ENCODE peak calls at places on chromosomes 3 and 15, in ten cellular contexts. One of them, this sample, is unnamed.

GRCh38 chr3:103690536-103690935 is 1255.7 kb downstream of the ZPLD1 start:
- DNase-seq in astrocyte of the hippocampus: no peak
- DNase-seq in RWPE1: no peak
- DNase-seq in mesothelial cell of epicardium: no peak
- DNase-seq in AG08395: no peak
- DNase-seq in activated gamma-delta T cell treated with anti-CD3 and anti-CD28 coated beads, Interleukin-2, amount 50 U/mL, for 16 hours: no peak
- DNase-seq in uterus: no peak
- DNase-seq in astrocyte of the spinal cord: no peak
- DNase-seq in sciatic nerve: no peak
- DNase-seq in SW 1271: no peak
- DNase-seq in this sample: no peak

GRCh38 chr15:75531041-75531450 is 48.1 kb downstream of the PTPN9 start:
- DNase-seq in astrocyte of the hippocampus: peak
- DNase-seq in RWPE1: no peak
- DNase-seq in mesothelial cell of epicardium: no peak
- DNase-seq in AG08395: peak
- DNase-seq in activated gamma-delta T cell treated with anti-CD3 and anti-CD28 coated beads, Interleukin-2, amount 50 U/mL, for 16 hours: no peak
- DNase-seq in uterus: peak
- DNase-seq in astrocyte of the spinal cord: peak
- DNase-seq in sciatic nerve: peak
- DNase-seq in SW 1271: no peak
- DNase-seq in this sample: no peak

GRCh38 chr15:92082217-92082843 is 228.8 kb downstream of the SLCO3A1 start:
- DNase-seq in astrocyte of the hippocampus: peak
- DNase-seq in RWPE1: peak
- DNase-seq in mesothelial cell of epicardium: peak
- DNase-seq in AG08395: peak
- DNase-seq in activated gamma-delta T cell treated with anti-CD3 and anti-CD28 coated beads, Interleukin-2, amount 50 U/mL, for 16 hours: no peak
- DNase-seq in uterus: peak
- DNase-seq in astrocyte of the spinal cord: peak
- DNase-seq in sciatic nerve: peak
- DNase-seq in SW 1271: peak
- DNase-seq in this sample: peak

GRCh38 chr3:10411598-10412332 is 90.9 kb upstream of the SEC13 start:
- DNase-seq in astrocyte of the hippocampus: no peak
- DNase-seq in RWPE1: no peak
- DNase-seq in mesothelial cell of epicardium: no peak
- DNase-seq in AG08395: no peak
- DNase-seq in activated gamma-delta T cell treated with anti-CD3 and anti-CD28 coated beads, Interleukin-2, amount 50 U/mL, for 16 hours: no peak
- DNase-seq in uterus: no peak
- DNase-seq in astrocyte of the spinal cord: no peak
- DNase-seq in sciatic nerve: no peak
- DNase-seq in SW 1271: no peak
- DNase-seq in this sample: no peak

GRCh38 chr3:71109241-71109976 is 474.1 kb downstream of the FOXP1 start:
- DNase-seq in astrocyte of the hippocampus: peak
- DNase-seq in RWPE1: peak
- DNase-seq in mesothelial cell of epicardium: no peak
- DNase-seq in AG08395: peak
- DNase-seq in activated gamma-delta T cell treated with anti-CD3 and anti-CD28 coated beads, Interleukin-2, amount 50 U/mL, for 16 hours: no peak
- DNase-seq in uterus: no peak
- DNase-seq in astrocyte of the spinal cord: peak
- DNase-seq in sciatic nerve: no peak
- DNase-seq in SW 1271: peak
- DNase-seq in this sample: no peak

GRCh38 chr3:126259411-126260391 is 79.3 kb upstream of the ALDH1L1 start:
- DNase-seq in astrocyte of the hippocampus: peak
- DNase-seq in RWPE1: no peak
- DNase-seq in mesothelial cell of epicardium: no peak
- DNase-seq in AG08395: peak
- DNase-seq in activated gamma-delta T cell treated with anti-CD3 and anti-CD28 coated beads, Interleukin-2, amount 50 U/mL, for 16 hours: no peak
- DNase-seq in uterus: peak
- DNase-seq in astrocyte of the spinal cord: peak
- DNase-seq in sciatic nerve: peak
- DNase-seq in SW 1271: peak
- DNase-seq in this sample: no peak

GRCh38 chr3:153956621-153957020 is 164.6 kb upstream of the ARHGEF26 start:
- DNase-seq in astrocyte of the hippocampus: no peak
- DNase-seq in RWPE1: no peak
- DNase-seq in mesothelial cell of epicardium: no peak
- DNase-seq in AG08395: no peak
- DNase-seq in activated gamma-delta T cell treated with anti-CD3 and anti-CD28 coated beads, Interleukin-2, amount 50 U/mL, for 16 hours: no peak
- DNase-seq in uterus: no peak
- DNase-seq in astrocyte of the spinal cord: no peak
- DNase-seq in sciatic nerve: no peak
- DNase-seq in SW 1271: no peak
- DNase-seq in this sample: no peak

GRCh38 chr3:100833483-100833882 is 124.2 kb downstream of the TFG start:
- DNase-seq in astrocyte of the hippocampus: no peak
- DNase-seq in RWPE1: no peak
- DNase-seq in mesothelial cell of epicardium: no peak
- DNase-seq in AG08395: no peak
- DNase-seq in activated gamma-delta T cell treated with anti-CD3 and anti-CD28 coated beads, Interleukin-2, amount 50 U/mL, for 16 hours: no peak
- DNase-seq in uterus: no peak
- DNase-seq in astrocyte of the spinal cord: no peak
- DNase-seq in sciatic nerve: no peak
- DNase-seq in SW 1271: no peak
- DNase-seq in this sample: no peak

GRCh38 chr15:41823502-41823901 is 4.4 kb upstream of the JMJD7 start:
- DNase-seq in astrocyte of the hippocampus: no peak
- DNase-seq in RWPE1: no peak
- DNase-seq in mesothelial cell of epicardium: no peak
- DNase-seq in AG08395: no peak
- DNase-seq in activated gamma-delta T cell treated with anti-CD3 and anti-CD28 coated beads, Interleukin-2, amount 50 U/mL, for 16 hours: no peak
- DNase-seq in uterus: no peak
- DNase-seq in astrocyte of the spinal cord: no peak
- DNase-seq in sciatic nerve: no peak
- DNase-seq in SW 1271: no peak
- DNase-seq in this sample: no peak

GRCh38 chr15:72616491-72617210 is 37.8 kb upstream of the GOLGA6B start:
- DNase-seq in astrocyte of the hippocampus: peak
- DNase-seq in RWPE1: no peak
- DNase-seq in mesothelial cell of epicardium: no peak
- DNase-seq in AG08395: no peak
- DNase-seq in activated gamma-delta T cell treated with anti-CD3 and anti-CD28 coated beads, Interleukin-2, amount 50 U/mL, for 16 hours: no peak
- DNase-seq in uterus: no peak
- DNase-seq in astrocyte of the spinal cord: no peak
- DNase-seq in sciatic nerve: no peak
- DNase-seq in SW 1271: no peak
- DNase-seq in this sample: no peak

GRCh38 chr3:59709702-59710555 is 660.1 kb upstream of the CFAP20DC start:
- DNase-seq in astrocyte of the hippocampus: no peak
- DNase-seq in RWPE1: no peak
- DNase-seq in mesothelial cell of epicardium: no peak
- DNase-seq in AG08395: no peak
- DNase-seq in activated gamma-delta T cell treated with anti-CD3 and anti-CD28 coated beads, Interleukin-2, amount 50 U/mL, for 16 hours: no peak
- DNase-seq in uterus: no peak
- DNase-seq in astrocyte of the spinal cord: no peak
- DNase-seq in sciatic nerve: peak
- DNase-seq in SW 1271: no peak
- DNase-seq in this sample: no peak

GRCh38 chr15:44159492-44159891 is 35.6 kb downstream of the FRMD5 start:
- DNase-seq in astrocyte of the hippocampus: no peak
- DNase-seq in RWPE1: no peak
- DNase-seq in mesothelial cell of epicardium: no peak
- DNase-seq in AG08395: no peak
- DNase-seq in activated gamma-delta T cell treated with anti-CD3 and anti-CD28 coated beads, Interleukin-2, amount 50 U/mL, for 16 hours: no peak
- DNase-seq in uterus: no peak
- DNase-seq in astrocyte of the spinal cord: no peak
- DNase-seq in sciatic nerve: no peak
- DNase-seq in SW 1271: no peak
- DNase-seq in this sample: no peak

GRCh38 chr15:52228928-52229327 is 37.7 kb upstream of the GNB5 start:
- DNase-seq in astrocyte of the hippocampus: peak
- DNase-seq in RWPE1: peak
- DNase-seq in mesothelial cell of epicardium: peak
- DNase-seq in AG08395: no peak
- DNase-seq in activated gamma-delta T cell treated with anti-CD3 and anti-CD28 coated beads, Interleukin-2, amount 50 U/mL, for 16 hours: no peak
- DNase-seq in uterus: no peak
- DNase-seq in astrocyte of the spinal cord: no peak
- DNase-seq in sciatic nerve: no peak
- DNase-seq in SW 1271: no peak
- DNase-seq in this sample: peak

GRCh38 chr15:92492556-92492955 is 98.9 kb downstream of the ST8SIA2 start:
- DNase-seq in astrocyte of the hippocampus: no peak
- DNase-seq in RWPE1: no peak
- DNase-seq in mesothelial cell of epicardium: no peak
- DNase-seq in AG08395: no peak
- DNase-seq in activated gamma-delta T cell treated with anti-CD3 and anti-CD28 coated beads, Interleukin-2, amount 50 U/mL, for 16 hours: no peak
- DNase-seq in uterus: no peak
- DNase-seq in astrocyte of the spinal cord: no peak
- DNase-seq in sciatic nerve: no peak
- DNase-seq in SW 1271: no peak
- DNase-seq in this sample: no peak

GRCh38 chr3:8201011-8201410 is 300.6 kb upstream of the LMCD1 start:
- DNase-seq in astrocyte of the hippocampus: no peak
- DNase-seq in RWPE1: no peak
- DNase-seq in mesothelial cell of epicardium: no peak
- DNase-seq in AG08395: no peak
- DNase-seq in activated gamma-delta T cell treated with anti-CD3 and anti-CD28 coated beads, Interleukin-2, amount 50 U/mL, for 16 hours: no peak
- DNase-seq in uterus: no peak
- DNase-seq in astrocyte of the spinal cord: no peak
- DNase-seq in sciatic nerve: no peak
- DNase-seq in SW 1271: no peak
- DNase-seq in this sample: no peak

GRCh38 chr15:101122266-101122665 is 129.6 kb downstream of the CHSY1 start:
- DNase-seq in astrocyte of the hippocampus: no peak
- DNase-seq in RWPE1: no peak
- DNase-seq in mesothelial cell of epicardium: no peak
- DNase-seq in AG08395: no peak
- DNase-seq in activated gamma-delta T cell treated with anti-CD3 and anti-CD28 coated beads, Interleukin-2, amount 50 U/mL, for 16 hours: no peak
- DNase-seq in uterus: no peak
- DNase-seq in astrocyte of the spinal cord: no peak
- DNase-seq in sciatic nerve: no peak
- DNase-seq in SW 1271: no peak
- DNase-seq in this sample: no peak

GRCh38 chr15:68592054-68592453 is 13.3 kb downstream of the CORO2B start:
- DNase-seq in astrocyte of the hippocampus: no peak
- DNase-seq in RWPE1: no peak
- DNase-seq in mesothelial cell of epicardium: no peak
- DNase-seq in AG08395: no peak
- DNase-seq in activated gamma-delta T cell treated with anti-CD3 and anti-CD28 coated beads, Interleukin-2, amount 50 U/mL, for 16 hours: no peak
- DNase-seq in uterus: no peak
- DNase-seq in astrocyte of the spinal cord: no peak
- DNase-seq in sciatic nerve: no peak
- DNase-seq in SW 1271: no peak
- DNase-seq in this sample: no peak

GRCh38 chr3:136734382-136735070 is 17.7 kb downstream of the STAG1 start:
- DNase-seq in astrocyte of the hippocampus: no peak
- DNase-seq in RWPE1: no peak
- DNase-seq in mesothelial cell of epicardium: no peak
- DNase-seq in AG08395: no peak
- DNase-seq in activated gamma-delta T cell treated with anti-CD3 and anti-CD28 coated beads, Interleukin-2, amount 50 U/mL, for 16 hours: no peak
- DNase-seq in uterus: no peak
- DNase-seq in astrocyte of the spinal cord: no peak
- DNase-seq in sciatic nerve: no peak
- DNase-seq in SW 1271: peak
- DNase-seq in this sample: no peak

GRCh38 chr15:60128000-60128376 is 123.9 kb downstream of the FOXB1 start:
- DNase-seq in astrocyte of the hippocampus: no peak
- DNase-seq in RWPE1: no peak
- DNase-seq in mesothelial cell of epicardium: no peak
- DNase-seq in AG08395: peak
- DNase-seq in activated gamma-delta T cell treated with anti-CD3 and anti-CD28 coated beads, Interleukin-2, amount 50 U/mL, for 16 hours: no peak
- DNase-seq in uterus: peak
- DNase-seq in astrocyte of the spinal cord: no peak
- DNase-seq in sciatic nerve: no peak
- DNase-seq in SW 1271: peak
- DNase-seq in this sample: no peak

GRCh38 chr3:108552267-108553159 is 36.7 kb downstream of the CIP2A start:
- DNase-seq in astrocyte of the hippocampus: peak
- DNase-seq in RWPE1: peak
- DNase-seq in mesothelial cell of epicardium: no peak
- DNase-seq in AG08395: peak
- DNase-seq in activated gamma-delta T cell treated with anti-CD3 and anti-CD28 coated beads, Interleukin-2, amount 50 U/mL, for 16 hours: no peak
- DNase-seq in uterus: no peak
- DNase-seq in astrocyte of the spinal cord: peak
- DNase-seq in sciatic nerve: no peak
- DNase-seq in SW 1271: peak
- DNase-seq in this sample: no peak

GRCh38 chr3:124147429-124147828 is 155.5 kb upstream of the ROPN1 start:
- DNase-seq in astrocyte of the hippocampus: no peak
- DNase-seq in RWPE1: no peak
- DNase-seq in mesothelial cell of epicardium: no peak
- DNase-seq in AG08395: no peak
- DNase-seq in activated gamma-delta T cell treated with anti-CD3 and anti-CD28 coated beads, Interleukin-2, amount 50 U/mL, for 16 hours: no peak
- DNase-seq in uterus: no peak
- DNase-seq in astrocyte of the spinal cord: no peak
- DNase-seq in sciatic nerve: no peak
- DNase-seq in SW 1271: no peak
- DNase-seq in this sample: no peak

GRCh38 chr3:170614214-170614966 is 28.5 kb upstream of the SLC7A14 start:
- DNase-seq in astrocyte of the hippocampus: peak
- DNase-seq in RWPE1: peak
- DNase-seq in mesothelial cell of epicardium: no peak
- DNase-seq in AG08395: peak
- DNase-seq in activated gamma-delta T cell treated with anti-CD3 and anti-CD28 coated beads, Interleukin-2, amount 50 U/mL, for 16 hours: no peak
- DNase-seq in uterus: peak
- DNase-seq in astrocyte of the spinal cord: peak
- DNase-seq in sciatic nerve: no peak
- DNase-seq in SW 1271: peak
- DNase-seq in this sample: no peak

GRCh38 chr3:83023050-83023449 is 1261.6 kb upstream of the GBE1 start:
- DNase-seq in astrocyte of the hippocampus: no peak
- DNase-seq in RWPE1: no peak
- DNase-seq in mesothelial cell of epicardium: peak
- DNase-seq in AG08395: no peak
- DNase-seq in activated gamma-delta T cell treated with anti-CD3 and anti-CD28 coated beads, Interleukin-2, amount 50 U/mL, for 16 hours: no peak
- DNase-seq in uterus: no peak
- DNase-seq in astrocyte of the spinal cord: no peak
- DNase-seq in sciatic nerve: no peak
- DNase-seq in SW 1271: no peak
- DNase-seq in this sample: no peak

GRCh38 chr15:57321973-57322601 is 54.2 kb upstream of the CGNL1 start:
- DNase-seq in astrocyte of the hippocampus: no peak
- DNase-seq in RWPE1: no peak
- DNase-seq in mesothelial cell of epicardium: no peak
- DNase-seq in AG08395: no peak
- DNase-seq in activated gamma-delta T cell treated with anti-CD3 and anti-CD28 coated beads, Interleukin-2, amount 50 U/mL, for 16 hours: no peak
- DNase-seq in uterus: no peak
- DNase-seq in astrocyte of the spinal cord: no peak
- DNase-seq in sciatic nerve: no peak
- DNase-seq in SW 1271: no peak
- DNase-seq in this sample: no peak

GRCh38 chr15:43792761-43793493 is 807 bp downstream of the SERF2 start:
- DNase-seq in astrocyte of the hippocampus: peak
- DNase-seq in RWPE1: peak
- DNase-seq in mesothelial cell of epicardium: no peak
- DNase-seq in AG08395: peak
- DNase-seq in activated gamma-delta T cell treated with anti-CD3 and anti-CD28 coated beads, Interleukin-2, amount 50 U/mL, for 16 hours: no peak
- DNase-seq in uterus: no peak
- DNase-seq in astrocyte of the spinal cord: no peak
- DNase-seq in sciatic nerve: no peak
- DNase-seq in SW 1271: peak
- DNase-seq in this sample: no peak

GRCh38 chr15:33021806-33022389 is 172.6 kb downstream of the FMN1 start:
- DNase-seq in astrocyte of the hippocampus: peak
- DNase-seq in RWPE1: peak
- DNase-seq in mesothelial cell of epicardium: no peak
- DNase-seq in AG08395: peak
- DNase-seq in activated gamma-delta T cell treated with anti-CD3 and anti-CD28 coated beads, Interleukin-2, amount 50 U/mL, for 16 hours: no peak
- DNase-seq in uterus: no peak
- DNase-seq in astrocyte of the spinal cord: peak
- DNase-seq in sciatic nerve: no peak
- DNase-seq in SW 1271: peak
- DNase-seq in this sample: no peak

GRCh38 chr3:156689589-156689988 is 15.2 kb downstream of the TIPARP start:
- DNase-seq in astrocyte of the hippocampus: no peak
- DNase-seq in RWPE1: no peak
- DNase-seq in mesothelial cell of epicardium: no peak
- DNase-seq in AG08395: no peak
- DNase-seq in activated gamma-delta T cell treated with anti-CD3 and anti-CD28 coated beads, Interleukin-2, amount 50 U/mL, for 16 hours: no peak
- DNase-seq in uterus: no peak
- DNase-seq in astrocyte of the spinal cord: no peak
- DNase-seq in sciatic nerve: no peak
- DNase-seq in SW 1271: no peak
- DNase-seq in this sample: no peak

GRCh38 chr3:7144696-7145308 is 283.9 kb downstream of the GRM7 start:
- DNase-seq in astrocyte of the hippocampus: peak
- DNase-seq in RWPE1: no peak
- DNase-seq in mesothelial cell of epicardium: no peak
- DNase-seq in AG08395: no peak
- DNase-seq in activated gamma-delta T cell treated with anti-CD3 and anti-CD28 coated beads, Interleukin-2, amount 50 U/mL, for 16 hours: no peak
- DNase-seq in uterus: no peak
- DNase-seq in astrocyte of the spinal cord: no peak
- DNase-seq in sciatic nerve: no peak
- DNase-seq in SW 1271: no peak
- DNase-seq in this sample: peak